ENCODE peak calls at places on chromosomes 3 and 15, in ten cellular contexts. F, K, M, Y, T, D, X, O, G and A are unnamed samples.

GRCh38 chr15:92418864-92419263 is 25.2 kb downstream of the ST8SIA2 start:
- DNase-seq in X (no peak), M (no peak), Y (peak; percentile 58), O (no peak), G (no peak), K (no peak), F (no peak), T (no peak), D (no peak), A (no peak)

GRCh38 chr3:130755666-130756065 is 9.0 kb upstream of the PIK3R4 start:
- DNase-seq in G (no peak), F (no peak), O (no peak), M (no peak), X (no peak), D (no peak), T (no peak), K (no peak), Y (no peak), A (no peak)

GRCh38 chr15:36614016-36614415 is 34.6 kb downstream of the CDIN1 start:
- DNase-seq in D (no peak), G (no peak), T (no peak), X (no peak), M (no peak), K (no peak), Y (peak; percentile 64), F (no peak), O (no peak), A (no peak)

GRCh38 chr15:48643776-48644497 is 1.6 kb downstream of the FBN1 start:
- DNase-seq in X (no peak), D (no peak), K (no peak), O (no peak), G (peak; percentile 46), T (no peak), M (no peak), Y (no peak), F (no peak), A (no peak)

GRCh38 chr3:147008886-147009285 is 397.5 kb downstream of the ZIC4 start:
- DNase-seq in X (no peak), M (no peak), T (no peak), Y (no peak), K (no peak), O (no peak), F (no peak), D (no peak), G (peak; percentile 4), A (no peak)

GRCh38 chr3:78879516-78879860 is 888.3 kb downstream of the ROBO1 start:
- DNase-seq in G (no peak), Y (no peak), M (no peak), O (no peak), K (no peak), X (no peak), D (no peak), T (no peak), F (no peak), A (no peak)

GRCh38 chr15:55230051-55230670 is 33.4 kb upstream of the RSL24D1 start:
- DNase-seq in D (no peak), G (peak; percentile 13), O (no peak), M (no peak), T (no peak), Y (no peak), K (no peak), X (no peak), F (no peak), A (no peak)

GRCh38 chr15:58748787-58749531 is 548 bp downstream of the ADAM10 start:
- DNase-seq in G (peak; percentile 51), T (no peak), M (peak; percentile 52), D (peak; percentile 31), Y (peak; percentile 72), F (peak; percentile 47), K (no peak), O (no peak), X (no peak), A (peak; percentile 66)

GRCh38 chr15:69454953-69455352 is 2.3 kb downstream of the RPLP1 start:
- DNase-seq in F (no peak), X (no peak), Y (no peak), T (no peak), G (no peak), O (no peak), D (no peak), K (no peak), M (no peak), A (no peak)

GRCh38 chr3:2098398-2099027 is at the start of gene CNTN4:
- DNase-seq in D (no peak), O (peak; percentile 23), Y (peak; percentile 61), K (no peak), M (no peak), T (no peak), X (peak; percentile 6), F (no peak), G (no peak), A (no peak)

GRCh38 chr3:146165844-146166243 is 4.9 kb upstream of the PLOD2 start:
- DNase-seq in T (no peak), O (no peak), G (no peak), M (no peak), Y (no peak), F (no peak), D (no peak), X (peak; percentile 70), K (no peak), A (no peak)

GRCh38 chr3:124504332-124505059 is 225.8 kb upstream of the UMPS start:
- DNase-seq in T (no peak), Y (no peak), G (peak; percentile 40), X (peak; percentile 39), O (peak; percentile 28), M (no peak), K (no peak), D (no peak), F (no peak), A (no peak)

GRCh38 chr3:114253505-114253904 is 16.1 kb upstream of the ZNF80 start:
- DNase-seq in D (no peak), K (no peak), Y (no peak), X (no peak), O (no peak), F (no peak), M (no peak), G (no peak), T (no peak), A (no peak)

GRCh38 chr3:27594096-27594690 is 110.0 kb upstream of the SLC4A7 start:
- DNase-seq in Y (no peak), O (no peak), M (no peak), X (no peak), K (no peak), T (no peak), F (no peak), D (no peak), G (no peak), A (no peak)

GRCh38 chr15:71011503-71012155 is 103.6 kb upstream of the THSD4 start:
- DNase-seq in M (no peak), F (no peak), Y (no peak), O (no peak), G (peak; percentile 64), X (peak; percentile 54), K (no peak), D (no peak), T (peak; percentile 31), A (peak; percentile 2)

GRCh38 chr3:64166584-64167155 is 58.6 kb downstream of the PRICKLE2 start:
- DNase-seq in K (no peak), T (no peak), G (no peak), O (no peak), D (no peak), Y (peak; percentile 86), F (no peak), M (no peak), X (no peak), A (no peak)

GRCh38 chr3:70811880-70812279 is 499.4 kb upstream of the MDFIC2 start:
- DNase-seq in G (no peak), O (no peak), X (peak; percentile 45), D (no peak), M (no peak), F (no peak), Y (no peak), T (no peak), K (no peak), A (no peak)

GRCh38 chr3:54653456-54654195 is 274.2 kb downstream of the LRTM1 start:
- DNase-seq in K (no peak), X (peak; percentile 21), D (no peak), Y (no peak), T (no peak), O (no peak), G (no peak), M (no peak), F (no peak), A (no peak)

GRCh38 chr3:21642433-21642832 is 108.6 kb downstream of the ZNF385D start:
- DNase-seq in M (no peak), T (no peak), Y (no peak), O (no peak), X (no peak), D (no peak), K (no peak), G (no peak), F (no peak), A (no peak)

GRCh38 chr3:64488938-64489337 is 198.9 kb downstream of the ADAMTS9 start:
- DNase-seq in F (no peak), D (no peak), O (no peak), Y (no peak), X (no peak), K (no peak), T (no peak), M (no peak), G (no peak), A (no peak)

GRCh38 chr3:23035927-23036640 is 167.0 kb upstream of the UBE2E2 start:
- DNase-seq in K (no peak), G (no peak), Y (peak; percentile 82), X (no peak), O (no peak), D (no peak), F (no peak), M (no peak), T (no peak), A (peak; percentile 12)

GRCh38 chr3:123791417-123791816 is 92.7 kb downstream of the MYLK start:
- DNase-seq in G (peak; percentile 76), M (no peak), T (peak; percentile 80), K (no peak), Y (no peak), D (no peak), O (no peak), X (no peak), F (no peak), A (no peak)

GRCh38 chr3:36733162-36733696 is 31.1 kb downstream of the DCLK3 start:
- DNase-seq in D (no peak), F (no peak), K (no peak), X (no peak), M (no peak), G (no peak), Y (no peak), T (no peak), O (no peak), A (no peak)

GRCh38 chr3:62601238-62601856 is 228.0 kb upstream of the FEZF2 start:
- DNase-seq in F (no peak), T (peak; percentile 63), D (no peak), K (no peak), X (no peak), M (no peak), O (no peak), Y (no peak), G (peak; percentile 80), A (no peak)

GRCh38 chr3:197750863-197751737 is 1.4 kb downstream of the FYTTD1 start:
- DNase-seq in T (no peak), D (peak; percentile 36), Y (peak; percentile 33), K (no peak), F (peak; percentile 40), M (peak; percentile 44), O (peak; percentile 19), G (peak; percentile 49), X (peak; percentile 32), A (peak; percentile 41)

GRCh38 chr3:14472471-14473351 is 67.4 kb downstream of the GRIP2 start:
- DNase-seq in D (peak; percentile 10), K (no peak), O (no peak), T (peak; percentile 71), G (peak; percentile 99), M (no peak), X (peak; percentile 99), F (no peak), Y (peak; percentile 88), A (no peak)

GRCh38 chr3:157705258-157705657 is 202.0 kb upstream of the VEPH1 start:
- DNase-seq in T (no peak), F (no peak), Y (no peak), K (no peak), D (no peak), O (no peak), X (no peak), G (no peak), M (no peak), A (no peak)

GRCh38 chr15:75153084-75153483 is 48.6 kb upstream of the C15orf39 start:
- DNase-seq in T (no peak), K (no peak), M (no peak), G (peak; percentile 28), F (no peak), D (no peak), Y (peak; percentile 32), O (peak; percentile 22), X (no peak), A (peak; percentile 15)